ENCODE peak calls at places on chromosomes 16 and 17, in seven cellular contexts. T is breast epithelium, P is mammary epithelial cell, S is K562, R is progenitor cell of endocrine pancreas, M is heart left ventricle, K is lung. U is an unnamed sample.
A peak's percentile ranks its signal among the peaks of the same experiment; 100 is the strongest.

GRCh38 chr16:56667581-56668571 is at the start of gene MT1G:
- DNase-seq in K (peak; percentile 58), S (no peak), M (peak; percentile 84), P (no peak), T (no peak), R (no peak), U (no peak)

GRCh38 chr16:60989592-60989991 is 1046.6 kb downstream of the CDH8 start:
- DNase-seq in S (no peak), T (no peak), M (no peak), K (no peak), R (no peak), P (no peak), U (no peak)

GRCh38 chr16:84611041-84611440 is 6.8 kb downstream of the COTL1 start:
- DNase-seq in K (no peak), T (no peak), P (no peak), R (no peak), M (no peak), S (no peak), U (no peak)

GRCh38 chr17:44829558-44830358 is at the start of gene GJC1:
- DNase-seq in T (no peak), M (peak; percentile 77), P (peak; percentile 45), S (peak; percentile 16), R (peak; percentile 42), K (no peak), U (peak; percentile 59)

GRCh38 chr16:27717726-27718125 is 167.8 kb downstream of the KATNIP start:
- DNase-seq in R (no peak), P (no peak), M (peak; percentile 22), S (no peak), T (no peak), K (no peak), U (no peak)

GRCh38 chr17:58313815-58314705 is 14.5 kb downstream of the TSPOAP1 start:
- DNase-seq in R (no peak), T (no peak), K (no peak), P (no peak), S (no peak), M (no peak), U (peak; percentile 0)

GRCh38 chr16:89412811-89413210 is 77.5 kb downstream of the ANKRD11 start:
- DNase-seq in P (no peak), S (peak; percentile 37), M (no peak), T (no peak), K (no peak), R (no peak), U (no peak)

GRCh38 chr17:79626156-79626890 is 15.5 kb upstream of the RBFOX3 start:
- DNase-seq in K (no peak), R (no peak), M (no peak), T (no peak), S (no peak), P (no peak), U (no peak)

GRCh38 chr17:5446786-5447185 is 7.8 kb upstream of the C1QBP start:
- DNase-seq in M (no peak), K (no peak), S (no peak), P (no peak), T (peak; percentile 70), R (no peak), U (no peak)

GRCh38 chr17:17547210-17547764 is 44.2 kb downstream of the PEMT start:
- DNase-seq in K (no peak), R (no peak), P (no peak), M (peak; percentile 61), T (no peak), S (no peak), U (no peak)

GRCh38 chr17:27466748-27467375 is 10.6 kb downstream of the KSR1 start:
- DNase-seq in M (no peak), T (no peak), R (no peak), P (no peak), K (no peak), S (peak; percentile 60), U (peak; percentile 28)

GRCh38 chr17:63843387-63844292 is 1.2 kb upstream of the SMARCD2 start:
- DNase-seq in S (peak; percentile 52), K (peak; percentile 50), M (no peak), P (peak; percentile 19), R (no peak), T (peak; percentile 32), U (no peak)

GRCh38 chr17:6104956-6105355 is 34.8 kb downstream of the WSCD1 start:
- DNase-seq in M (no peak), T (no peak), S (no peak), P (no peak), K (no peak), R (no peak), U (no peak)

GRCh38 chr16:50838165-50838564 is 96.3 kb downstream of the CYLD start:
- DNase-seq in T (no peak), R (no peak), K (no peak), S (no peak), P (peak; percentile 26), M (no peak), U (no peak)

GRCh38 chr16:50351116-50351515 is 17.7 kb downstream of the BRD7 start:
- DNase-seq in R (no peak), S (no peak), T (no peak), M (no peak), P (no peak), K (no peak), U (no peak)

GRCh38 chr17:67125417-67125816 is 81.1 kb downstream of the CACNG1 start:
- DNase-seq in R (no peak), S (peak; percentile 5), T (no peak), P (no peak), M (no peak), K (no peak), U (no peak)

GRCh38 chr16:69131167-69131748 is 1.1 kb downstream of the CHTF8 start:
- DNase-seq in P (no peak), T (no peak), K (no peak), S (peak; percentile 79), M (no peak), R (no peak), U (peak; percentile 28)

GRCh38 chr16:79272141-79272577 is 328.4 kb downstream of the MAF start:
- DNase-seq in M (no peak), R (no peak), K (no peak), S (peak; percentile 10), T (no peak), P (no peak), U (no peak)

GRCh38 chr17:45686250-45686649 is 97.9 kb upstream of the CRHR1 start:
- DNase-seq in K (no peak), T (no peak), P (no peak), S (peak; percentile 71), R (no peak), M (no peak), U (no peak)

GRCh38 chr17:4483012-4483840 is 15.5 kb upstream of the SPNS2 start:
- DNase-seq in P (peak; percentile 80), R (no peak), T (peak; percentile 82), K (peak; percentile 73), M (no peak), S (no peak), U (no peak)

GRCh38 chr16:5615868-5616642 is 518.5 kb upstream of the EEF2KMT start:
- DNase-seq in R (peak; percentile 63), T (peak; percentile 65), K (peak; percentile 33), S (peak; percentile 87), P (no peak), M (peak; percentile 64), U (peak; percentile 76)

GRCh38 chr17:79811888-79812205 is 15.0 kb upstream of the CBX8 start:
- DNase-seq in M (no peak), T (no peak), P (no peak), R (no peak), K (no peak), S (no peak), U (no peak)

GRCh38 chr16:8751481-8752311 is 45.7 kb downstream of the TMEM186 start:
- DNase-seq in M (no peak), K (no peak), P (peak; percentile 70), T (no peak), S (no peak), R (no peak), U (no peak)

GRCh38 chr17:63774141-63774981 is at the start of gene DDX42:
- DNase-seq in T (peak; percentile 83), K (peak; percentile 91), M (peak; percentile 93), P (no peak), R (peak; percentile 84), S (peak; percentile 61), U (peak; percentile 86)

GRCh38 chr16:29943846-29944669 is 17.8 kb upstream of the TMEM219 start:
- DNase-seq in P (peak; percentile 97), M (no peak), R (no peak), K (peak; percentile 53), T (no peak), S (peak; percentile 83), U (no peak)
- TF ChIP-seq CTCF in P (peak; percentile 24), M (no peak), R (peak; percentile 27), K (no peak), T (no peak), S (peak; percentile 71), U (no peak)

GRCh38 chr17:82113422-82113821 is 15.4 kb upstream of the FASN start:
- DNase-seq in M (no peak), K (no peak), R (no peak), T (no peak), P (no peak), S (no peak), U (no peak)
- TF ChIP-seq CTCF in M (no peak), K (no peak), R (no peak), T (no peak), P (no peak), S (no peak), U (no peak)

GRCh38 chr17:2027528-2028233 is 2.3 kb upstream of the DPH1 start:
- DNase-seq in R (no peak), S (peak; percentile 47), T (no peak), K (no peak), P (no peak), M (no peak), U (no peak)

GRCh38 chr17:2028737-2029136 is 1.2 kb upstream of the DPH1 start:
- DNase-seq in P (no peak), M (no peak), S (no peak), R (no peak), T (no peak), K (no peak), U (no peak)

GRCh38 chr17:2030779-2031163 is 818 bp downstream of the DPH1 start:
- DNase-seq in M (no peak), P (no peak), R (peak; percentile 44), K (no peak), S (peak; percentile 88), T (no peak), U (peak; percentile 60)

GRCh38 chr17:2028234-2028614 is 1.7 kb upstream of the DPH1 start:
- DNase-seq in K (no peak), P (no peak), R (no peak), M (no peak), S (no peak), T (no peak), U (no peak)

GRCh38 chr17:2029911-2030778 is at the start of gene DPH1:
- DNase-seq in S (peak; percentile 89), K (peak; percentile 90), P (peak; percentile 84), T (peak; percentile 74), M (peak; percentile 94), R (peak; percentile 76), U (peak; percentile 84)
- TF ChIP-seq CTCF in S (no peak), K (peak; percentile 3), P (no peak), T (no peak), M (no peak), R (no peak), U (no peak)

GRCh38 chr17:61354895-61355294 is 44.7 kb upstream of the TBX2 start:
- DNase-seq in P (no peak), M (no peak), R (no peak), T (no peak), K (no peak), S (no peak), U (no peak)
- TF ChIP-seq CTCF in P (no peak), M (no peak), R (peak; percentile 12), T (no peak), K (no peak), S (no peak), U (no peak)